ENCODE peak calls at places on chromosomes 4 and X, in seven cellular contexts. J is SK-MEL-5; W is head of caudate nucleus; U is stimulated activated CD4-positive, alpha-beta T cell treated with anti-CD3 and anti-CD28 coated beads, Interleukin-2, amount 100 ng/mL, for 24 hours; Z is SW480; M is progenitor cell of endocrine pancreas; Y is ureter. B is an unnamed sample.

GRCh38 chr4:142238589-142238988 is 602.2 kb downstream of the IL15 start:
- DNase-seq in W (no peak), Z (no peak), M (no peak), J (no peak), U (no peak), Y (no peak), B (no peak)

GRCh38 chrX:123590842-123591491 is 141.9 kb downstream of the THOC2 start:
- DNase-seq in J (no peak), M (no peak), Z (peak; percentile 46), U (no peak), Y (no peak), W (no peak), B (no peak)

GRCh38 chr4:89161841-89162240 is 50.5 kb downstream of the TIGD2 start:
- DNase-seq in J (no peak), Y (no peak), U (no peak), W (no peak), M (no peak), Z (no peak), B (no peak)

GRCh38 chr4:38621004-38621684 is 42.9 kb upstream of the KLF3 start:
- DNase-seq in Y (peak; percentile 67), M (no peak), Z (peak; percentile 31), J (peak; percentile 26), U (no peak), W (no peak), B (no peak)

GRCh38 chr4:17491196-17491595 is 20.7 kb downstream of the QDPR start:
- DNase-seq in Y (no peak), Z (no peak), M (no peak), U (no peak), J (no peak), W (no peak), B (no peak)

GRCh38 chr4:157514711-157515110 is 294.2 kb downstream of the GRIA2 start:
- DNase-seq in M (no peak), U (no peak), W (no peak), Z (no peak), J (peak; percentile 45), Y (no peak), B (no peak)

GRCh38 chrX:123920065-123920785 is 41.3 kb upstream of the STAG2 start:
- DNase-seq in W (no peak), J (no peak), Z (peak; percentile 37), M (no peak), U (no peak), Y (no peak), B (no peak)

GRCh38 chr4:88159137-88159725 is 792 bp upstream of the ABCG2 start:
- DNase-seq in M (no peak), Z (peak; percentile 5), Y (no peak), U (peak; percentile 19), J (no peak), W (no peak), B (no peak)

GRCh38 chr4:26746742-26747351 is 113.8 kb upstream of the STIM2 start:
- DNase-seq in Z (peak; percentile 2), Y (no peak), J (no peak), M (no peak), U (peak; percentile 43), W (no peak), B (no peak)

GRCh38 chrX:17032351-17032750 is 85.9 kb downstream of the REPS2 start:
- DNase-seq in W (no peak), U (no peak), J (no peak), M (no peak), Y (no peak), Z (no peak), B (no peak)

GRCh38 chrX:136577562-136577961 is 45.5 kb downstream of the VGLL1 start:
- DNase-seq in J (peak; percentile 64), W (peak; percentile 18), Y (peak; percentile 64), Z (peak; percentile 49), M (peak; percentile 14), U (peak; percentile 66), B (peak; percentile 21)

GRCh38 chr4:15291133-15291532 is 136.7 kb upstream of the C1QTNF7 start:
- DNase-seq in M (no peak), Y (no peak), U (no peak), J (no peak), W (no peak), Z (no peak), B (no peak)

GRCh38 chrX:39984191-39984956 is 113.4 kb downstream of the BCOR start:
- DNase-seq in J (no peak), Z (peak; percentile 45), U (no peak), W (no peak), M (no peak), Y (no peak), B (no peak)

GRCh38 chr4:28883211-28883610 is 1837.0 kb upstream of the PCDH7 start:
- DNase-seq in W (no peak), U (no peak), J (no peak), M (no peak), Z (no peak), Y (no peak), B (no peak)

GRCh38 chrX:22481436-22481835 is 208.7 kb downstream of the CBLL2 start:
- DNase-seq in Z (no peak), U (no peak), W (no peak), Y (no peak), J (no peak), M (no peak), B (no peak)

GRCh38 chr4:73251384-73251783 is 7.2 kb downstream of the ANKRD17 start:
- DNase-seq in Y (no peak), U (no peak), M (no peak), Z (no peak), W (no peak), J (no peak), B (no peak)

B was measured in NCI-H1930.